ENCODE peak calls at places on chromosomes 13 and 19, in eight cellular contexts. S, R, J, A, F, N, W and O are unnamed samples.

GRCh38 chr13:66348745-66349720 is 881.1 kb downstream of the PCDH9 start:
- DNase-seq in N (no peak), F (peak; percentile 80), W (no peak), A (no peak), R (no peak), J (no peak), S (no peak), O (peak; percentile 81)

GRCh38 chr19:32971012-32971595 is 654 bp downstream of the CEP89 start:
- DNase-seq in N (no peak), J (no peak), R (no peak), A (no peak), S (peak; percentile 4), W (no peak), F (no peak), O (no peak)

GRCh38 chr13:97316390-97316789 is 94.3 kb downstream of the MBNL2 start:
- DNase-seq in S (no peak), F (no peak), J (no peak), N (no peak), R (no peak), A (no peak), W (no peak), O (no peak)

GRCh38 chr13:76725211-76725610 is 161.0 kb downstream of the KCTD12 start:
- DNase-seq in N (no peak), J (no peak), W (no peak), S (peak; percentile 7), F (no peak), A (no peak), R (no peak), O (no peak)

GRCh38 chr13:88736026-88736425 is 1064.9 kb downstream of the SLITRK5 start:
- DNase-seq in J (no peak), W (no peak), N (no peak), F (no peak), A (no peak), S (no peak), R (no peak), O (no peak)

GRCh38 chr13:42007844-42008243 is 40.6 kb upstream of the DGKH start:
- DNase-seq in W (no peak), J (no peak), S (peak; percentile 39), F (no peak), A (no peak), N (no peak), R (no peak), O (no peak)

GRCh38 chr13:51534075-51534817 is 50.0 kb upstream of the WDFY2 start:
- DNase-seq in S (no peak), W (peak; percentile 3), F (no peak), R (no peak), J (no peak), A (no peak), N (peak; percentile 60), O (no peak)

GRCh38 chr13:18960637-18961227 is 220.9 kb downstream of the TUBA3C start:
- DNase-seq in J (no peak), A (no peak), N (no peak), W (no peak), F (no peak), R (no peak), S (no peak), O (no peak)